ENCODE peak calls at places on chromosomes 11 and 22, in six cellular contexts. One of them, this sample, is unnamed. For H3K79me2, the result is how much of the 10 kb centered on the place peaks cover.

GRCh38 chr22:20783844-20784723 is 10.2 kb downstream of the SERPIND1 start:
- DNase-seq in H1: peak
- DNase-seq in osteoblast: peak
- DNase-seq in PC-3: peak
- DNase-seq in GM23248: peak
- DNase-seq in K562: peak
- DNase-seq in this sample: peak

GRCh38 chr11:36222755-36223635 is 66.2 kb downstream of the COMMD9 start:
- DNase-seq in H1: no peak
- DNase-seq in osteoblast: no peak
- DNase-seq in PC-3: no peak
- DNase-seq in GM23248: peak
- DNase-seq in K562: no peak
- DNase-seq in this sample: no peak

GRCh38 chr11:3203221-3204043 is 15.2 kb downstream of the MRGPRG start:
- DNase-seq in H1: no peak
- DNase-seq in osteoblast: peak
- DNase-seq in PC-3: peak
- DNase-seq in GM23248: peak
- DNase-seq in K562: no peak
- DNase-seq in this sample: no peak

GRCh38 chr22:36439481-36440271 is 41.8 kb downstream of the TXN2 start:
- DNase-seq in H1: no peak
- DNase-seq in osteoblast: peak
- DNase-seq in PC-3: peak
- DNase-seq in GM23248: peak
- DNase-seq in K562: peak
- DNase-seq in this sample: no peak

GRCh38 chr11:77129069-77129840 is 1.2 kb downstream of the MYO7A start:
- DNase-seq in H1: no peak
- DNase-seq in osteoblast: peak
- DNase-seq in PC-3: no peak
- DNase-seq in GM23248: no peak
- DNase-seq in K562: no peak
- DNase-seq in this sample: no peak

GRCh38 chr11:77724639-77725038 is 87.0 kb upstream of the CLNS1A start:
- DNase-seq in H1: no peak
- DNase-seq in osteoblast: no peak
- DNase-seq in PC-3: no peak
- DNase-seq in GM23248: no peak
- DNase-seq in K562: no peak
- DNase-seq in this sample: no peak

GRCh38 chr22:36921309-36922096 is 8.1 kb downstream of the CSF2RB start:
- DNase-seq in H1: no peak
- DNase-seq in osteoblast: peak
- DNase-seq in PC-3: no peak
- DNase-seq in GM23248: no peak
- DNase-seq in K562: no peak
- DNase-seq in this sample: no peak

GRCh38 chr11:76596652-76597051 is 73.9 kb downstream of the LRRC32 start:
- DNase-seq in H1: no peak
- DNase-seq in osteoblast: peak
- DNase-seq in PC-3: no peak
- DNase-seq in GM23248: no peak
- DNase-seq in K562: no peak
- DNase-seq in this sample: no peak

GRCh38 chr11:125164422-125165110 is at the start of gene PKNOX2:
- DNase-seq in H1: peak
- DNase-seq in osteoblast: peak
- DNase-seq in PC-3: peak
- DNase-seq in GM23248: peak
- DNase-seq in K562: peak
- DNase-seq in this sample: no peak

GRCh38 chr11:125166347-125166841 is 1.8 kb downstream of the PKNOX2 start:
- DNase-seq in H1: peak
- DNase-seq in osteoblast: peak
- DNase-seq in PC-3: no peak
- DNase-seq in GM23248: peak
- DNase-seq in K562: no peak
- DNase-seq in this sample: no peak

GRCh38 chr11:125165111-125165663 is 636 bp downstream of the PKNOX2 start:
- DNase-seq in H1: peak
- DNase-seq in osteoblast: peak
- DNase-seq in PC-3: peak
- DNase-seq in GM23248: peak
- DNase-seq in K562: no peak
- DNase-seq in this sample: no peak

GRCh38 chr11:125166903-125167291 is 2.3 kb downstream of the PKNOX2 start:
- DNase-seq in H1: no peak
- DNase-seq in osteoblast: no peak
- DNase-seq in PC-3: no peak
- DNase-seq in GM23248: no peak
- DNase-seq in K562: no peak
- DNase-seq in this sample: no peak

DNA sequence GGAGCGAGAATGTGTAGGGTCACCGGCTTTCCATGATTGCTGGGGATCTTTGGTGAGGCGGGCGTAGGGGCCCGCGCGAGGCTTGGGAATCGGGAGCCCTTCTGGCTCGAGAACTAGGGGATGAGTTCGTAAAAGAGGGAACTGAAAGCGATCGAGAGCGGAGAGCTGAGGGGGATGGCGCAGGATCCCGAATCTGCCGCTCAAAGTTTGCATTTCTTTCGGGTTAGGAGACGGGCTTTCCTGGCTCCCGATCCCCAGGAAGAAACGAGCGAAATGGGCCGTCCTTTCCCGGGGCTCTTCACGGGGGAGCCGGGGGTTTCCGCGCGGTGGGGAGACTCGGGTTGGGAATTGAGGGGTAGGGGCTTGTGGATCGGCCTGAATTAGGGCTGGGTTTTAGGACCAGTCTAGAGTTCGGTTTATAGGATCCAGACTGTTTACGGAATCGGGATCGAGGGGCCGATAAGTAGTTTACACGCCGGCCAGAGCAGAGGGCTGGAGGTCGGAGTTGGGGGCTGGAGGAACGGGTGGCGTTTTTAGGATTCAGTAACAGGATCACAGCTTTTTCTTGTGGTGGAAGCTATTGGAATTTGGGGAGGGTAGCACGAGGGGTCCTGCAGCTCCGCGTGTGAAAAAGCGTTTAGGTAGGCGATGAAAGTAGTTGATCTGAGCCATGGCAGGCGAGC is 1.3 kb downstream of the PKNOX2 start:
- DNase-seq in H1: no peak
- DNase-seq in osteoblast: peak
- DNase-seq in PC-3: no peak
- DNase-seq in GM23248: peak
- DNase-seq in K562: no peak
- DNase-seq in this sample: no peak
- H3K27ac ChIP-seq in H1: no peak
- H3K27ac ChIP-seq in osteoblast: no peak
- H3K27ac ChIP-seq in PC-3: no peak
- H3K27ac ChIP-seq in GM23248: peak
- H3K27ac ChIP-seq in K562: no peak
- H3K27ac ChIP-seq in this sample: no peak

DNA sequence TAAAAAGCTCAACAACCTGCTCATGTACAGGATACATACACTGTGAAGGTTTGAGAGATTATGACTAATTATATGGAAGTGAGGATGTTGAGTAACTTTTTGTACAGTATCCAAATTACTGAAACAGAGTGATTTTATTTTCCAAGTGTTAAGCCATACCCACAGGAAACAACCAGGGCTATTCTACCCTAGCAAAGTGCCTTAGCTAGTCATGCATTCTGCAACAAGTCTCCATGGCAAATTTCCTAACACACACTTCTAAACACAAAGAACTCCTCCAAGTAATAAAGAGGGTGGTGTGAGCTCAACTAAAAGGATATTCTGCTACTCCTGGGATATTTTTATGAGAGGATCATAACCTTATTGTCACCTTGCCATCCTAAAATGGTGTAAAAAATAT is 4.4 kb downstream of the LGR4 start:
- DNase-seq in H1: no peak
- DNase-seq in osteoblast: no peak
- DNase-seq in PC-3: peak
- DNase-seq in GM23248: peak
- DNase-seq in K562: no peak
- DNase-seq in this sample: no peak
- H3K79me2 ChIP-seq in H1: half or more
- H3K79me2 ChIP-seq in osteoblast: half or more
- H3K79me2 ChIP-seq in PC-3: half or more
- H3K79me2 ChIP-seq in GM23248: half or more
- H3K79me2 ChIP-seq in K562: under half
- H3K79me2 ChIP-seq in this sample: under half

GRCh38 chr11:43693069-43693468 is 12.5 kb downstream of the HSD17B12 start:
- DNase-seq in H1: no peak
- DNase-seq in osteoblast: no peak
- DNase-seq in PC-3: no peak
- DNase-seq in GM23248: no peak
- DNase-seq in K562: no peak
- DNase-seq in this sample: no peak
- H3K27ac ChIP-seq in H1: no peak
- H3K27ac ChIP-seq in osteoblast: no peak
- H3K27ac ChIP-seq in PC-3: no peak
- H3K27ac ChIP-seq in GM23248: no peak
- H3K27ac ChIP-seq in K562: no peak
- H3K27ac ChIP-seq in this sample: peak

GRCh38 chr11:126363706-126364245 is 8.3 kb downstream of the ST3GAL4 start:
- DNase-seq in H1: peak
- DNase-seq in osteoblast: no peak
- DNase-seq in PC-3: no peak
- DNase-seq in GM23248: no peak
- DNase-seq in K562: no peak
- DNase-seq in this sample: no peak
- H3K79me2 ChIP-seq in H1: under half
- H3K79me2 ChIP-seq in osteoblast: under half
- H3K79me2 ChIP-seq in PC-3: half or more
- H3K79me2 ChIP-seq in GM23248: half or more
- H3K79me2 ChIP-seq in K562: under half
- H3K79me2 ChIP-seq in this sample: under half

GRCh38 chr11:118434123-118434552 is 2.2 kb upstream of the KMT2A start:
- DNase-seq in H1: no peak
- DNase-seq in osteoblast: no peak
- DNase-seq in PC-3: no peak
- DNase-seq in GM23248: peak
- DNase-seq in K562: no peak
- DNase-seq in this sample: no peak

GRCh38 chr11:118435233-118435892 is 929 bp upstream of the KMT2A start:
- DNase-seq in H1: peak
- DNase-seq in osteoblast: peak
- DNase-seq in PC-3: peak
- DNase-seq in GM23248: peak
- DNase-seq in K562: peak
- DNase-seq in this sample: peak

GRCh38 chr11:118436639-118437045 is 350 bp downstream of the KMT2A start:
- DNase-seq in H1: peak
- DNase-seq in osteoblast: no peak
- DNase-seq in PC-3: peak
- DNase-seq in GM23248: peak
- DNase-seq in K562: no peak
- DNase-seq in this sample: peak

GRCh38 chr11:118435893-118436624 is at the start of gene KMT2A:
- DNase-seq in H1: peak
- DNase-seq in osteoblast: peak
- DNase-seq in PC-3: peak
- DNase-seq in GM23248: peak
- DNase-seq in K562: peak
- DNase-seq in this sample: peak

GRCh38 chr11:118434553-118435232 is 1.6 kb upstream of the KMT2A start:
- DNase-seq in H1: peak
- DNase-seq in osteoblast: peak
- DNase-seq in PC-3: peak
- DNase-seq in GM23248: peak
- DNase-seq in K562: no peak
- DNase-seq in this sample: peak
- H3K27ac ChIP-seq in H1: peak
- H3K27ac ChIP-seq in osteoblast: no peak
- H3K27ac ChIP-seq in PC-3: no peak
- H3K27ac ChIP-seq in GM23248: no peak
- H3K27ac ChIP-seq in K562: peak
- H3K27ac ChIP-seq in this sample: peak

GRCh38 chr22:46763051-46763705 is 728 bp downstream of the TBC1D22A start:
- DNase-seq in H1: no peak
- DNase-seq in osteoblast: peak
- DNase-seq in PC-3: no peak
- DNase-seq in GM23248: peak
- DNase-seq in K562: peak
- DNase-seq in this sample: peak

GRCh38 chr22:46764779-46765485 is 2.5 kb downstream of the TBC1D22A start:
- DNase-seq in H1: no peak
- DNase-seq in osteoblast: no peak
- DNase-seq in PC-3: no peak
- DNase-seq in GM23248: no peak
- DNase-seq in K562: no peak
- DNase-seq in this sample: no peak

GRCh38 chr22:46766611-46767010 is 4.2 kb downstream of the TBC1D22A start:
- DNase-seq in H1: no peak
- DNase-seq in osteoblast: no peak
- DNase-seq in PC-3: no peak
- DNase-seq in GM23248: no peak
- DNase-seq in K562: no peak
- DNase-seq in this sample: no peak

GRCh38 chr22:46762238-46763050 is at the start of gene TBC1D22A:
- DNase-seq in H1: peak
- DNase-seq in osteoblast: peak
- DNase-seq in PC-3: peak
- DNase-seq in GM23248: peak
- DNase-seq in K562: peak
- DNase-seq in this sample: peak

DNA sequence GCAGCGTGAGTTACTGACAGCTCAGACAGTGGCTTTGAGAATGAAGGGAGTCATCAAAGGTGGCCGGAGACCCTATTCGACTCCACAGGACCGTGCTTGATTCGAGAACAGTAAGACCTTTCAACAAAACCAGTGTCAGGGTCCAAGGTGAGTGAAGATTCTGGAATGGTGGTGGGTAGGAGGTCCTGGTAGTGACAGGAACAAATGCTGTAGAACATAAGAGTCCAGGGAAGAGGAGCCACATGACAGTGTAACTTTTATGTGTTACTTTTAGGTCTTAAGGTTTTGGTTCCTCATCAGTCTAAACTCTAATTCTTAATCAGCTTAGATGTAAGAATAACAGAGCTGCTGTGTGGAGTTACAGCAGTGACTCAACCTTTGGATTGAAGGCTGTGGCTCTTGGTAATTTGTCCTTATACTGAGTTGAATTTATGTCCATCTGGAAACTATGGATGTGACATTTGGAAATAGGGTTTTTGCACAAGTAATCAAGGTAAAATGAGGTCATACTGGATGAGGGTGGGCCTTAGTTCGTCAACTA is 1.8 kb downstream of the TBC1D22A start:
- DNase-seq in H1: no peak
- DNase-seq in osteoblast: peak
- DNase-seq in PC-3: no peak
- DNase-seq in GM23248: peak
- DNase-seq in K562: no peak
- DNase-seq in this sample: no peak
- H3K79me2 ChIP-seq in H1: under half
- H3K79me2 ChIP-seq in osteoblast: half or more
- H3K79me2 ChIP-seq in PC-3: half or more
- H3K79me2 ChIP-seq in GM23248: half or more
- H3K79me2 ChIP-seq in K562: half or more
- H3K79me2 ChIP-seq in this sample: half or more